ENCODE peak calls at places on chromosomes 2 and 18, in four cellular contexts. Q is fibroblast of lung, H is Panc1, G is endothelial cell of umbilical vein. X is an unnamed sample.
A peak's percentile ranks its signal among the peaks of the same experiment; 100 is the strongest.

GRCh38 chr2:197286805-197287595 is 23.6 kb downstream of the ANKRD44 start:
- DNase-seq in Q (peak; percentile 92), H (peak; percentile 90), G (no peak), X (peak; percentile 78)

GRCh38 chr2:208370881-208371633 is 35.5 kb upstream of the PTH2R start:
- DNase-seq in Q (peak; percentile 2), H (no peak), G (no peak), X (no peak)

GRCh38 chr2:216996279-216996845 is 136.5 kb upstream of the TNP1 start:
- DNase-seq in Q (no peak), H (no peak), G (no peak), X (no peak)

GRCh38 chr2:204869142-204869823 is 324.0 kb downstream of the PARD3B start:
- DNase-seq in Q (no peak), H (no peak), G (peak; percentile 53), X (no peak)

GRCh38 chr2:221263572-221263971 is 308.5 kb downstream of the EPHA4 start:
- DNase-seq in Q (no peak), H (no peak), G (no peak), X (no peak)

GRCh38 chr2:238101891-238102841 is 2.0 kb downstream of the ESPNL start:
- DNase-seq in Q (no peak), H (no peak), G (no peak), X (no peak)

GRCh38 chr2:88329815-88330603 is 122.5 kb downstream of the FOXI3 start:
- DNase-seq in Q (no peak), H (no peak), G (no peak), X (no peak)

GRCh38 chr2:88233216-88233615 is 63.1 kb downstream of the THNSL2 start:
- DNase-seq in Q (no peak), H (no peak), G (no peak), X (no peak)

GRCh38 chr2:129604560-129604959 is 374.9 kb upstream of the RAB6C start:
- DNase-seq in Q (no peak), H (no peak), G (no peak), X (no peak)

GRCh38 chr18:77320960-77321559 is 71.4 kb downstream of the GALR1 start:
- DNase-seq in Q (no peak), H (no peak), G (no peak), X (no peak)

GRCh38 chr2:43165378-43166025 is 60.9 kb downstream of the ZFP36L2 start:
- DNase-seq in Q (no peak), H (no peak), G (no peak), X (no peak)

GRCh38 chr2:29114841-29115609 is at the start of gene CLIP4:
- DNase-seq in Q (peak; percentile 60), H (no peak), G (peak; percentile 40), X (peak; percentile 76)

GRCh38 chr2:37653805-37654378 is 17.6 kb downstream of the CDC42EP3 start:
- DNase-seq in Q (no peak), H (no peak), G (no peak), X (no peak)

GRCh38 chr2:41937464-41937861 is 110.4 kb upstream of the PKDCC start:
- DNase-seq in Q (no peak), H (no peak), G (no peak), X (no peak)

GRCh38 chr18:49859725-49860124 is 46.4 kb upstream of the ACAA2 start:
- DNase-seq in Q (no peak), H (no peak), G (no peak), X (no peak)

GRCh38 chr2:67871696-67872320 is 191.0 kb downstream of the C1D start:
- DNase-seq in Q (peak; percentile 78), H (no peak), G (peak; percentile 84), X (no peak)

GRCh38 chr2:211877061-211877460 is 661.5 kb downstream of the ERBB4 start:
- DNase-seq in Q (no peak), H (no peak), G (peak; percentile 69), X (no peak)

GRCh38 chr2:86308984-86309695 is 28.3 kb downstream of the REEP1 start:
- DNase-seq in Q (no peak), H (no peak), G (no peak), X (no peak)

GRCh38 chr2:177717831-177718618 is 325.5 kb downstream of the AGPS start:
- DNase-seq in Q (no peak), H (no peak), G (peak; percentile 38), X (no peak)

GRCh38 chr2:201913197-201913596 is 106.9 kb downstream of the CDK15 start:
- DNase-seq in Q (peak; percentile 56), H (no peak), G (no peak), X (no peak)

GRCh38 chr2:68379184-68379708 is 14.2 kb downstream of the PLEK start:
- DNase-seq in Q (no peak), H (no peak), G (no peak), X (no peak)

GRCh38 chr2:12982149-12982584 is 265.4 kb downstream of the TRIB2 start:
- DNase-seq in Q (peak; percentile 17), H (no peak), G (peak; percentile 90), X (no peak)

GRCh38 chr2:67423489-67423888 is 26.4 kb downstream of the ETAA1 start:
- DNase-seq in Q (no peak), H (no peak), G (no peak), X (no peak)

DNA sequence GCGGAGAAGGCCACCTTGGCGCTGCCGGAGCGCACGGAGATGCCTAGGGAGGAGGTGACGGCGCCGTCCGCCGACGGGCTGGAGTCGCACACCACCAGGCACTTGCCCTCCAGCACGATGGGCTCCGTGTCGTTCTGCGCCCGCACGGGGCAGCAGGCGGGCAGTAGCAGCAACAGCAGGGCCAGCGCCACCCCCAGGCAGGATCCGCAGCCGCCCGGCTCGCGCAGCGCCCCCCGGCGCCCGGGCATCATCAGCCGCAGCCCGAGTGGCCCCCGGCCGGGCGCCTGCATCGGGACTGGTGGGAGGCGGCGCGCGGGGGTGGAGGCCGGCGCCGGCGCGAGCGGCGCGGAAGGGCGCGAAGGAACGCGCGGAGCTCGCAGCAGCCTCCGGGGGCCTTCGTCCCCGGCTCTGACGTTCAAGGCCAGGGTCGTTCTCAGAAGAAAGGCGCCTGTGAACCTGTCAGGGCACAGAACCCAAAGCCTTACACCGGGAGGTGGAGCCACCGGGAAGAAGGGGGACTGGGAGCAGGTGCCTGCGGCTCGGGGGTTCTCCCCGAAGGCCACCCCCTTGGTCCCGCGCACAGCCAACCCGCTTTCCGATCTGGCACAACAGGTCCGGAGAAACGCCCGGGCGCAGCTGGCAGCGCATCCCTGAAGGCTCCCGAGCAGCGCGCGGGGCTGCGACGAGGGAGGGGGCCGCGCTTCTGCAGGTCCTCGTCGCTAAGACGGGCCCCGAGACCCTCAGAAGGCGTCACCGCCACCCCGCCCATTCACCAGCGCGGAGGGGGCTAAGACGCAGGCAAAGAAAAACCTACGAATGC is 2.1 kb downstream of the CBLN2 start:
- DNase-seq in Q (no peak), H (no peak), G (no peak), X (no peak)
- H3K27me3 ChIP-seq in Q (peaks cover 6% of the 10 kb centered on the region), H (no peaks in the 10 kb centered on the region), G (peaks cover 53% of the 10 kb centered on the region), X (no peaks in the 10 kb centered on the region)

GRCh38 chr2:173353556-173353955 is 1.1 kb upstream of the CDCA7 start:
- DNase-seq in Q (no peak), H (no peak), G (no peak), X (no peak)

GRCh38 chr2:173355866-173356508 is 1.3 kb downstream of the CDCA7 start:
- DNase-seq in Q (peak; percentile 31), H (no peak), G (peak; percentile 36), X (no peak)

GRCh38 chr2:173354073-173354600 is 535 bp upstream of the CDCA7 start:
- DNase-seq in Q (no peak), H (no peak), G (no peak), X (no peak)

GRCh38 chr2:173354601-173355131 is at the start of gene CDCA7:
- DNase-seq in Q (peak; percentile 66), H (peak; percentile 54), G (peak; percentile 80), X (no peak)

GRCh38 chr2:173355132-173355865 is 627 bp downstream of the CDCA7 start:
- DNase-seq in Q (peak; percentile 74), H (no peak), G (peak; percentile 77), X (peak; percentile 13)
- H3K27me3 ChIP-seq in Q (peaks cover 7% of the 10 kb centered on the region), H (no peaks in the 10 kb centered on the region), G (peaks cover 3% of the 10 kb centered on the region), X (no peaks in the 10 kb centered on the region)

GRCh38 chr18:11074879-11075278 is 74.5 kb downstream of the PIEZO2 start:
- DNase-seq in Q (peak; percentile 24), H (no peak), G (no peak), X (no peak)

GRCh38 chr18:11077548-11078187 is 71.7 kb downstream of the PIEZO2 start:
- DNase-seq in Q (no peak), H (no peak), G (no peak), X (no peak)

GRCh38 chr18:11081009-11081532 is 68.3 kb downstream of the PIEZO2 start:
- DNase-seq in Q (no peak), H (no peak), G (no peak), X (no peak)

GRCh38 chr18:11072632-11073031 is 76.7 kb downstream of the PIEZO2 start:
- DNase-seq in Q (no peak), H (no peak), G (no peak), X (no peak)

DNA sequence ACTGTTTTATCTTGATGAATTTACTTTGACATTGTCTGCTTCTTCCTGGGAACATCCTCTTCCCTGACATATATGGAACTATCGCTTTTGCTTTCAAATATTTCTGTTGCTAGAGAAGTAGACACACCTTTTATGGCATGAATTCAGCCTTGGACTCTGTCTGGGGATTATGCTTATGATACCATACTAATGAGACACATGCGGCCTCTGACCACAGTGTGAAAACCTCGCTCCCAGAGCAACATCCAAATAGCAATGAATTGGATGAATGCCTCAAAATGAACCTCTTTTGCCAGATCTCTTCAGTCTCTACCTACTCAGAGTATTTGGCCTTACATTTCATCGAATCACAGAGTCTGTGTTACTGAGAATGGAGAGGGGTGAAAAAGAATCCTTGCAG is 70.9 kb downstream of the PIEZO2 start:
- DNase-seq in Q (no peak), H (no peak), G (no peak), X (no peak)
- H3K27me3 ChIP-seq in Q (no peaks in the 10 kb centered on the region), H (no peaks in the 10 kb centered on the region), G (no peaks in the 10 kb centered on the region), X (no peaks in the 10 kb centered on the region)

DNA sequence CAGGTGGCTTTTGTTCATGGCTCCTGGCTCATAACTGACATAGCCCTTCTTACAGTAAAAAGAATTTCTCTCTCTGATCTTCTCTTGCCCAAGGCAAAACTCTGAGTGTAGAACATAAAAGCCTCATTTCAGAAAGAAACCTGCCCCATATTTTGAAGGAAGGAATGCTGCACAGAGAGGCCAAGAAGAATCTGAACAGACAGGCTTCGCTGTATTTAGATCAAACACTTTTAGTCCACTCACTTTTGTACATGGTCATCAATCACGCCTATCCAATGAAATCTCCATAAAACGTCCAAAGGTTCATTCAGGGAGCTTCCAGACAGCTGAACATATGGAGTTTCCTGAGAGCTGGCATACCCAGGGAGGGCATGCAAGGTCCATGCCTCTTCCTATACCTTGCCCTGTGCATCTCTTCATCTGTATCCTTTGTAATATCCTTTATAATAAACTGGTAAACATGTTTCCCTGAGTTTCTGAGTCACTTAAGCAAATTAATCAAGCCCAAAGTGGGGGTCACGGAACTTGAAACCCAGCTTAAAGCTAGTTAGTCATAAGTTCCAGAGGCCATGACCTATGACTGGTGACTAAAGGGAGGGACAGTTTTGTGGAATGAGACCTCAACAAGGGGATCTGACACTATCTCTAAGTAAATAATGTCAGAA is 62.5 kb upstream of the TMEM247 start:
- DNase-seq in Q (peak; percentile 44), H (no peak), G (no peak), X (no peak)
- H3K27me3 ChIP-seq in Q (no peaks in the 10 kb centered on the region), H (no peaks in the 10 kb centered on the region), G (no peaks in the 10 kb centered on the region), X (no peaks in the 10 kb centered on the region)